ENCODE peak calls at places on chromosomes 2 and 18, in five cellular contexts. One of them, this sample, is unnamed.

GRCh38 chr2:54522624-54523281 is 66.6 kb downstream of the SPTBN1 start:
- DNase-seq in right lobe of liver: peak; percentile 77
- DNase-seq in testis: no peak
- DNase-seq in CD4-positive, alpha-beta T cell: peak; percentile 50
- DNase-seq in body of pancreas: peak; percentile 72
- DNase-seq in this sample: peak; percentile 81

GRCh38 chr2:211251016-211251415 is 694.6 kb downstream of the CPS1 start:
- DNase-seq in right lobe of liver: no peak
- DNase-seq in CD4-positive, alpha-beta T cell: no peak
- DNase-seq in body of pancreas: no peak
- DNase-seq in testis: no peak
- DNase-seq in this sample: no peak

GRCh38 chr2:33034784-33035183 is 88.0 kb downstream of the LTBP1 start:
- DNase-seq in body of pancreas: peak; percentile 13
- DNase-seq in testis: no peak
- DNase-seq in right lobe of liver: no peak
- DNase-seq in CD4-positive, alpha-beta T cell: no peak
- DNase-seq in this sample: no peak

GRCh38 chr2:136381722-136382633 is 264.0 kb upstream of the CXCR4 start:
- DNase-seq in right lobe of liver: no peak
- DNase-seq in body of pancreas: peak; percentile 37
- DNase-seq in testis: no peak
- DNase-seq in CD4-positive, alpha-beta T cell: peak; percentile 47
- DNase-seq in this sample: peak; percentile 47

GRCh38 chr2:213806125-213806726 is 522.0 kb downstream of the SPAG16 start:
- DNase-seq in testis: no peak
- DNase-seq in body of pancreas: no peak
- DNase-seq in CD4-positive, alpha-beta T cell: no peak
- DNase-seq in right lobe of liver: no peak
- DNase-seq in this sample: no peak

GRCh38 chr2:28390857-28391563 is 1.6 kb upstream of the FOSL2 start:
- DNase-seq in body of pancreas: peak; percentile 76
- DNase-seq in testis: peak; percentile 84
- DNase-seq in CD4-positive, alpha-beta T cell: no peak
- DNase-seq in right lobe of liver: peak; percentile 82
- DNase-seq in this sample: peak; percentile 79

GRCh38 chr2:1598800-1599199 is 145.5 kb downstream of the PXDN start:
- DNase-seq in testis: no peak
- DNase-seq in body of pancreas: no peak
- DNase-seq in right lobe of liver: no peak
- DNase-seq in CD4-positive, alpha-beta T cell: no peak
- DNase-seq in this sample: no peak

GRCh38 chr18:25061345-25061744 is 290.6 kb downstream of the ZNF521 start:
- DNase-seq in CD4-positive, alpha-beta T cell: no peak
- DNase-seq in body of pancreas: no peak
- DNase-seq in testis: no peak
- DNase-seq in right lobe of liver: no peak
- DNase-seq in this sample: no peak

GRCh38 chr2:120826716-120827410 is 91.2 kb downstream of the GLI2 start:
- DNase-seq in CD4-positive, alpha-beta T cell: no peak
- DNase-seq in body of pancreas: no peak
- DNase-seq in testis: no peak
- DNase-seq in right lobe of liver: no peak
- DNase-seq in this sample: no peak

GRCh38 chr18:28039078-28039477 is 137.9 kb downstream of the CDH2 start:
- DNase-seq in right lobe of liver: no peak
- DNase-seq in testis: no peak
- DNase-seq in body of pancreas: no peak
- DNase-seq in CD4-positive, alpha-beta T cell: no peak
- DNase-seq in this sample: no peak

GRCh38 chr18:42474577-42474976 is 519.5 kb downstream of the PIK3C3 start:
- DNase-seq in CD4-positive, alpha-beta T cell: no peak
- DNase-seq in testis: no peak
- DNase-seq in right lobe of liver: no peak
- DNase-seq in body of pancreas: no peak
- DNase-seq in this sample: no peak

GRCh38 chr18:39274535-39274934 is 1708.9 kb upstream of the CELF4 start:
- DNase-seq in testis: no peak
- DNase-seq in body of pancreas: no peak
- DNase-seq in CD4-positive, alpha-beta T cell: no peak
- DNase-seq in right lobe of liver: no peak
- DNase-seq in this sample: no peak

GRCh38 chr2:220006152-220006551 is 378.7 kb downstream of the SLC4A3 start:
- DNase-seq in CD4-positive, alpha-beta T cell: no peak
- DNase-seq in testis: peak; percentile 76
- DNase-seq in body of pancreas: peak; percentile 51
- DNase-seq in right lobe of liver: no peak
- DNase-seq in this sample: no peak

GRCh38 chr2:177285892-177286715 is 21.6 kb upstream of the NFE2L2 start:
- DNase-seq in right lobe of liver: no peak
- DNase-seq in body of pancreas: no peak
- DNase-seq in CD4-positive, alpha-beta T cell: no peak
- DNase-seq in testis: no peak
- DNase-seq in this sample: no peak

GRCh38 chr2:54226224-54226623 is 29.8 kb downstream of the TSPYL6 start:
- DNase-seq in testis: no peak
- DNase-seq in right lobe of liver: no peak
- DNase-seq in body of pancreas: no peak
- DNase-seq in CD4-positive, alpha-beta T cell: no peak
- DNase-seq in this sample: no peak

GRCh38 chr2:239828192-239828972 is 196.8 kb downstream of the NDUFA10 start:
- DNase-seq in right lobe of liver: no peak
- DNase-seq in CD4-positive, alpha-beta T cell: no peak
- DNase-seq in body of pancreas: no peak
- DNase-seq in testis: peak; percentile 4
- DNase-seq in this sample: peak; percentile 33

GRCh38 chr2:50783116-50783515 is 248.8 kb downstream of the NRXN1 start:
- DNase-seq in testis: no peak
- DNase-seq in body of pancreas: no peak
- DNase-seq in CD4-positive, alpha-beta T cell: no peak
- DNase-seq in right lobe of liver: no peak
- DNase-seq in this sample: no peak

GRCh38 chr2:109238580-109238979 is 109.6 kb downstream of the SH3RF3 start:
- DNase-seq in body of pancreas: peak; percentile 80
- DNase-seq in CD4-positive, alpha-beta T cell: peak; percentile 23
- DNase-seq in right lobe of liver: peak; percentile 71
- DNase-seq in testis: peak; percentile 44
- DNase-seq in this sample: peak; percentile 85

GRCh38 chr18:8162797-8163196 is 446.4 kb upstream of the RAB12 start:
- DNase-seq in CD4-positive, alpha-beta T cell: no peak
- DNase-seq in body of pancreas: no peak
- DNase-seq in testis: no peak
- DNase-seq in right lobe of liver: no peak
- DNase-seq in this sample: no peak

GRCh38 chr2:104862061-104862941 is 8.4 kb downstream of the POU3F3 start:
- DNase-seq in right lobe of liver: no peak
- DNase-seq in CD4-positive, alpha-beta T cell: no peak
- DNase-seq in body of pancreas: no peak
- DNase-seq in testis: no peak
- DNase-seq in this sample: peak; percentile 65

GRCh38 chr2:218130373-218130772 is 4.5 kb downstream of the CXCR2 start:
- DNase-seq in body of pancreas: no peak
- DNase-seq in testis: no peak
- DNase-seq in right lobe of liver: no peak
- DNase-seq in CD4-positive, alpha-beta T cell: no peak
- DNase-seq in this sample: no peak

GRCh38 chr2:85830645-85831044 is 58.1 kb downstream of the ST3GAL5 start:
- DNase-seq in body of pancreas: no peak
- DNase-seq in right lobe of liver: no peak
- DNase-seq in CD4-positive, alpha-beta T cell: no peak
- DNase-seq in testis: no peak
- DNase-seq in this sample: no peak

GRCh38 chr2:83364264-83364663 is 1094.8 kb downstream of the SUCLG1 start:
- DNase-seq in CD4-positive, alpha-beta T cell: no peak
- DNase-seq in right lobe of liver: no peak
- DNase-seq in body of pancreas: no peak
- DNase-seq in testis: no peak
- DNase-seq in this sample: no peak

GRCh38 chr2:111191877-111192276 is 71.2 kb downstream of the BCL2L11 start:
- DNase-seq in CD4-positive, alpha-beta T cell: no peak
- DNase-seq in right lobe of liver: no peak
- DNase-seq in body of pancreas: no peak
- DNase-seq in testis: no peak
- DNase-seq in this sample: no peak

GRCh38 chr2:67240507-67240906 is 156.6 kb upstream of the ETAA1 start:
- DNase-seq in testis: no peak
- DNase-seq in body of pancreas: no peak
- DNase-seq in right lobe of liver: no peak
- DNase-seq in CD4-positive, alpha-beta T cell: no peak
- DNase-seq in this sample: no peak

GRCh38 chr2:66574701-66575624 is 140.0 kb downstream of the MEIS1 start:
- DNase-seq in body of pancreas: peak; percentile 82
- DNase-seq in CD4-positive, alpha-beta T cell: no peak
- DNase-seq in right lobe of liver: peak; percentile 65
- DNase-seq in testis: peak; percentile 78
- DNase-seq in this sample: peak; percentile 64

GRCh38 chr18:63823516-63824219 is 48.5 kb downstream of the SERPINB7 start:
- DNase-seq in right lobe of liver: no peak
- DNase-seq in CD4-positive, alpha-beta T cell: no peak
- DNase-seq in testis: peak; percentile 56
- DNase-seq in body of pancreas: peak; percentile 72
- DNase-seq in this sample: no peak

GRCh38 chr2:114400890-114401289 is 41.6 kb upstream of the DPP10 start:
- DNase-seq in testis: no peak
- DNase-seq in body of pancreas: no peak
- DNase-seq in CD4-positive, alpha-beta T cell: no peak
- DNase-seq in right lobe of liver: no peak
- DNase-seq in this sample: no peak

GRCh38 chr2:204177977-204178522 is 241.5 kb downstream of the ICOS start:
- DNase-seq in body of pancreas: peak; percentile 40
- DNase-seq in right lobe of liver: peak; percentile 54
- DNase-seq in testis: peak; percentile 63
- DNase-seq in CD4-positive, alpha-beta T cell: peak; percentile 60
- DNase-seq in this sample: no peak

GRCh38 chr2:183037281-183037659 is 987 bp downstream of the NCKAP1 start:
- DNase-seq in body of pancreas: no peak
- DNase-seq in CD4-positive, alpha-beta T cell: no peak
- DNase-seq in right lobe of liver: no peak
- DNase-seq in testis: no peak
- DNase-seq in this sample: no peak

GRCh38 chr18:11889284-11889683 is 18.8 kb downstream of the MPPE1 start:
- DNase-seq in body of pancreas: no peak
- DNase-seq in right lobe of liver: no peak
- DNase-seq in CD4-positive, alpha-beta T cell: no peak
- DNase-seq in testis: no peak
- DNase-seq in this sample: no peak

GRCh38 chr18:76348267-76349066 is 146.6 kb downstream of the ZNF516 start:
- DNase-seq in testis: no peak
- DNase-seq in right lobe of liver: peak; percentile 82
- DNase-seq in CD4-positive, alpha-beta T cell: no peak
- DNase-seq in body of pancreas: peak; percentile 42
- DNase-seq in this sample: no peak

GRCh38 chr2:220937231-220937630 is 634.9 kb downstream of the EPHA4 start:
- DNase-seq in CD4-positive, alpha-beta T cell: no peak
- DNase-seq in testis: no peak
- DNase-seq in body of pancreas: no peak
- DNase-seq in right lobe of liver: no peak
- DNase-seq in this sample: no peak

GRCh38 chr2:19086351-19086750 is 272.1 kb downstream of the OSR1 start:
- DNase-seq in CD4-positive, alpha-beta T cell: no peak
- DNase-seq in right lobe of liver: no peak
- DNase-seq in body of pancreas: no peak
- DNase-seq in testis: no peak
- DNase-seq in this sample: no peak

GRCh38 chr2:228532233-228532632 is 350.7 kb upstream of the SPHKAP start:
- DNase-seq in right lobe of liver: no peak
- DNase-seq in CD4-positive, alpha-beta T cell: no peak
- DNase-seq in body of pancreas: no peak
- DNase-seq in testis: no peak
- DNase-seq in this sample: no peak
- H3K9me3 ChIP-seq in right lobe of liver: no peaks in the 10 kb centered on the region
- H3K9me3 ChIP-seq in CD4-positive, alpha-beta T cell: no peaks in the 10 kb centered on the region
- H3K9me3 ChIP-seq in body of pancreas: no peaks in the 10 kb centered on the region
- H3K9me3 ChIP-seq in testis: no peaks in the 10 kb centered on the region
- H3K9me3 ChIP-seq in this sample: peaks cover 42% of the 10 kb centered on the region

DNA sequence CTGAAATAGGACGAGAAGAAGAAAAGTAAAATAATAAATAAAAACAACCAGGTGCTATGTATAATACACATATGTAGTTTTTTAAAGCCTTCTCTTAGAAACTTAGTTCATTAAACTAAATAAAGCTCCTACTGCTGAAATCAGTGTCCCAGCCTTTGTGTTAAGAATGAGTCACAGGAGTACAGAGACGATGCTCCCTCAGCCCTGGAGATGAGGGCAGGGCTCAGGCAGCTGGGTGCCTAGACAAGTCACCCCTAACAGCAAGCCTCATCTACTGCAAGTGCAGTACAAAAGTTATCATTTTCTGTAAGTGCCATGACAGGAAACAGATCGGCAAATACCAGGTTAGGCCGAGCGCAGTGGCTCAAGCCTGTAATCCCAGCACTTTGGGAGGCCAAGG is 18.2 kb downstream of the KIDINS220 start:
- DNase-seq in CD4-positive, alpha-beta T cell: no peak
- DNase-seq in right lobe of liver: no peak
- DNase-seq in testis: no peak
- DNase-seq in body of pancreas: no peak
- DNase-seq in this sample: no peak
- H3K27ac ChIP-seq in CD4-positive, alpha-beta T cell: no peak overlapping the region
- H3K27ac ChIP-seq in right lobe of liver: no peak overlapping the region
- H3K27ac ChIP-seq in testis: no peak overlapping the region
- H3K27ac ChIP-seq in body of pancreas: no peak overlapping the region
- H3K27ac ChIP-seq in this sample: no peak overlapping the region

GRCh38 chr2:56666758-56667157 is 483.0 kb downstream of the CCDC85A start:
- DNase-seq in body of pancreas: no peak
- DNase-seq in right lobe of liver: no peak
- DNase-seq in CD4-positive, alpha-beta T cell: no peak
- DNase-seq in testis: no peak
- DNase-seq in this sample: no peak

GRCh38 chr2:56676966-56677365 is 493.2 kb downstream of the CCDC85A start:
- DNase-seq in right lobe of liver: no peak
- DNase-seq in body of pancreas: no peak
- DNase-seq in CD4-positive, alpha-beta T cell: no peak
- DNase-seq in testis: no peak
- DNase-seq in this sample: no peak

DNA sequence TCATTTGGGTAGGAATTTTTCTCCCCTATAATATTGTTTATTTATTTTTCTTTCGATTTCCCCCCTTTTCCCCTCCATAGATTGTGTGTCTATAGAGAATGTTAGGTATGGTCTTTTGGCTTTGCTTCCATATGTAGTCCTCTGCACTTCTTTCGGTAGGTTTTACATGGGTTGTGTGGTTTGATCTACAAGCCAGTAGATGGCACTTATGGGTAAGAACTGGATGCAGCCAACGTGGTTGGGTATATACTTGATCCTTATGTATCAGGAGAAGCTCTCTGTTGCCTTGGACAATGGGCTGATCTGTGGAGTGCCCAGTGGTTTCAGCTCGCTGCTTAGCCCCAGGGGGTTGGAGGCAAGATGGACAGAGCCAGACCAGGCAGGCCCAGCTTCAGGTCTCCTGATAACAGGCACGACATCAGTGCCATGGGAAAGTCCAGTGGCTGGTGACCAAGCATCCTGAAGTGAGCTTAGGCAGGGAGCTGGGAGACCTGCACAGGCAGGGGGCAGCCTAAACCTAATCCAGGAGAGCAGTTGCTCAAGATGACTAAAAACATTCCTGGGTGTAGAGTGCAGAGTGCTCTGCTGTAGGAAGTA is 488.3 kb downstream of the CCDC85A start:
- DNase-seq in testis: no peak
- DNase-seq in right lobe of liver: no peak
- DNase-seq in CD4-positive, alpha-beta T cell: no peak
- DNase-seq in body of pancreas: no peak
- DNase-seq in this sample: no peak
- TF ChIP-seq CTCF in testis: no peak
- TF ChIP-seq CTCF in right lobe of liver: peak; percentile 19
- TF ChIP-seq CTCF in CD4-positive, alpha-beta T cell: no peak
- TF ChIP-seq CTCF in body of pancreas: no peak
- TF ChIP-seq CTCF in this sample: no peak

GRCh38 chr18:77654302-77654701 is 404.7 kb downstream of the GALR1 start:
- DNase-seq in testis: no peak
- DNase-seq in body of pancreas: no peak
- DNase-seq in CD4-positive, alpha-beta T cell: no peak
- DNase-seq in right lobe of liver: no peak
- DNase-seq in this sample: no peak
- H3K9me3 ChIP-seq in testis: no peaks in the 10 kb centered on the region
- H3K9me3 ChIP-seq in body of pancreas: no peaks in the 10 kb centered on the region
- H3K9me3 ChIP-seq in CD4-positive, alpha-beta T cell: no peaks in the 10 kb centered on the region
- H3K9me3 ChIP-seq in right lobe of liver: no peaks in the 10 kb centered on the region
- H3K9me3 ChIP-seq in this sample: no peaks in the 10 kb centered on the region

This sample was measured in left lung.